ENCODE peak calls at places on chromosomes 1 and 21, in six cellular contexts. Y is GM23248, B is mammary epithelial cell, X is hepatocyte, M is H9, D is HCT116. I is an unnamed sample.

GRCh38 chr1:11649237-11649623 is 5.0 kb downstream of the FBXO2 start:
- DNase-seq in Y (no peak), B (no peak), X (no peak), M (no peak), D (no peak), I (no peak)

GRCh38 chr1:26959722-26960624 is at the start of gene KDF1:
- DNase-seq in Y (peak; percentile 9), B (peak; percentile 87), X (peak; percentile 94), M (peak; percentile 94), D (peak; percentile 61), I (no peak)

GRCh38 chr1:226064168-226064815 is 1.8 kb downstream of the H3-3A start:
- DNase-seq in Y (peak; percentile 53), B (peak; percentile 39), X (no peak), M (no peak), D (no peak), I (peak; percentile 45)

GRCh38 chr1:57232500-57232899 is 191.4 kb downstream of the DAB1 start:
- DNase-seq in Y (peak; percentile 10), B (peak; percentile 12), X (no peak), M (no peak), D (no peak), I (no peak)

GRCh38 chr1:117367769-117368059 is 465 bp downstream of the MAN1A2 start:
- DNase-seq in Y (no peak), B (no peak), X (no peak), M (no peak), D (no peak), I (peak; percentile 55)

GRCh38 chr21:37764696-37765095 is 151.6 kb downstream of the KCNJ6 start:
- DNase-seq in Y (no peak), B (no peak), X (no peak), M (no peak), D (no peak), I (no peak)

GRCh38 chr1:109926662-109927300 is 16.1 kb downstream of the CSF1 start:
- DNase-seq in Y (peak; percentile 86), B (peak; percentile 51), X (no peak), M (peak; percentile 10), D (no peak), I (no peak)

GRCh38 chr1:207825719-207826556 is 74.1 kb downstream of the CD46 start:
- DNase-seq in Y (no peak), B (no peak), X (no peak), M (no peak), D (no peak), I (peak; percentile 54)

GRCh38 chr1:37389327-37389726 is 85.1 kb upstream of the ZC3H12A start:
- DNase-seq in Y (no peak), B (no peak), X (no peak), M (no peak), D (no peak), I (no peak)

GRCh38 chr21:32347887-32348450 is 44.8 kb downstream of the URB1 start:
- DNase-seq in Y (no peak), B (no peak), X (peak; percentile 19), M (no peak), D (no peak), I (no peak)

GRCh38 chr1:24283326-24284155 is 35.6 kb upstream of the GRHL3 start:
- DNase-seq in Y (peak; percentile 82), B (peak; percentile 92), X (peak; percentile 34), M (no peak), D (peak; percentile 56), I (no peak)

GRCh38 chr21:45497846-45498645 is 44.2 kb downstream of the SLC19A1 start:
- DNase-seq in Y (no peak), B (no peak), X (no peak), M (no peak), D (no peak), I (no peak)

GRCh38 chr21:45485686-45486442 is 56.4 kb downstream of the SLC19A1 start:
- DNase-seq in Y (no peak), B (no peak), X (no peak), M (no peak), D (no peak), I (no peak)

GRCh38 chr1:181135815-181136737 is 47.6 kb downstream of the IER5 start:
- DNase-seq in Y (peak; percentile 97), B (peak; percentile 85), X (no peak), M (no peak), D (no peak), I (no peak)

GRCh38 chr1:18641005-18641941 is 10.6 kb downstream of the PAX7 start:
- DNase-seq in Y (no peak), B (no peak), X (no peak), M (no peak), D (no peak), I (no peak)

GRCh38 chr1:244730153-244730933 is 77.4 kb downstream of the DESI2 start:
- DNase-seq in Y (peak; percentile 68), B (peak; percentile 23), X (peak; percentile 59), M (peak; percentile 51), D (no peak), I (peak; percentile 27)

GRCh38 chr1:234565132-234565531 is 44.8 kb downstream of the IRF2BP2 start:
- DNase-seq in Y (peak; percentile 14), B (peak; percentile 19), X (no peak), M (no peak), D (no peak), I (no peak)

GRCh38 chr1:19450811-19451564 is 34.4 kb downstream of the CAPZB start:
- DNase-seq in Y (peak; percentile 97), B (peak; percentile 90), X (peak; percentile 54), M (no peak), D (peak; percentile 37), I (no peak)

GRCh38 chr1:25566730-25567341 is 23.4 kb downstream of the LDLRAP1 start:
- DNase-seq in Y (peak; percentile 94), B (no peak), X (peak; percentile 55), M (peak; percentile 61), D (no peak), I (peak; percentile 87)

GRCh38 chr1:182527680-182528079 is 61.4 kb downstream of the RNASEL start:
- DNase-seq in Y (no peak), B (no peak), X (no peak), M (no peak), D (no peak), I (no peak)

GRCh38 chr1:94623560-94624148 is 82.1 kb upstream of the F3 start:
- DNase-seq in Y (no peak), B (peak; percentile 45), X (no peak), M (no peak), D (no peak), I (no peak)

GRCh38 chr1:181033128-181033798 is 520 bp upstream of the MR1 start:
- DNase-seq in Y (peak; percentile 70), B (peak; percentile 90), X (peak; percentile 31), M (no peak), D (peak; percentile 18), I (peak; percentile 63)

GRCh38 chr1:176720835-176721234 is 257.9 kb downstream of the PAPPA2 start:
- DNase-seq in Y (peak; percentile 12), B (no peak), X (no peak), M (no peak), D (no peak), I (no peak)

GRCh38 chr1:27074175-27074780 is 61.6 kb upstream of the TENT5B start:
- DNase-seq in Y (peak; percentile 47), B (no peak), X (peak; percentile 39), M (no peak), D (no peak), I (no peak)

GRCh38 chr1:61181016-61181560 is 98.7 kb downstream of the NFIA start:
- DNase-seq in Y (no peak), B (no peak), X (no peak), M (no peak), D (no peak), I (no peak)

GRCh38 chr1:92839442-92839841 is 7.6 kb downstream of the RPL5 start:
- DNase-seq in Y (no peak), B (no peak), X (no peak), M (no peak), D (no peak), I (no peak)

GRCh38 chr1:226125097-226125630 is 61.4 kb downstream of the ACBD3 start:
- DNase-seq in Y (peak; percentile 72), B (peak; percentile 72), X (peak; percentile 92), M (peak; percentile 92), D (peak; percentile 74), I (peak; percentile 91)

GRCh38 chr1:246784621-246785535 is 60.7 kb downstream of the SCCPDH start:
- DNase-seq in Y (peak; percentile 76), B (no peak), X (no peak), M (no peak), D (no peak), I (no peak)
- H3K4me2 ChIP-seq in Y (peak overlapping the region; percentile 49), B (no peak overlapping the region), X (no peak overlapping the region), M (no peak overlapping the region), D (no peak overlapping the region), I (peak overlapping the region; percentile 38)

GRCh38 chr21:43880111-43880985 is 15.3 kb downstream of the AGPAT3 start:
- DNase-seq in Y (peak; percentile 68), B (peak; percentile 42), X (no peak), M (no peak), D (peak; percentile 81), I (no peak)

GRCh38 chr21:43881283-43881682 is 16.3 kb downstream of the AGPAT3 start:
- DNase-seq in Y (no peak), B (no peak), X (no peak), M (no peak), D (no peak), I (no peak)

GRCh38 chr21:43881918-43882317 is 16.9 kb downstream of the AGPAT3 start:
- DNase-seq in Y (no peak), B (no peak), X (no peak), M (no peak), D (no peak), I (no peak)

GRCh38 chr21:43877936-43878575 is 13.0 kb downstream of the AGPAT3 start:
- DNase-seq in Y (no peak), B (no peak), X (no peak), M (no peak), D (no peak), I (no peak)

GRCh38 chr21:43879348-43880110 is 14.5 kb downstream of the AGPAT3 start:
- DNase-seq in Y (no peak), B (no peak), X (no peak), M (no peak), D (no peak), I (no peak)
- H4K20me1 ChIP-seq in Y (peaks cover 17% of the 10 kb centered on the region), B (no peaks in the 10 kb centered on the region), X (peaks cover 52% of the 10 kb centered on the region), M (no peaks in the 10 kb centered on the region), D (peaks cover 3% of the 10 kb centered on the region), I (no peaks in the 10 kb centered on the region)

DNA sequence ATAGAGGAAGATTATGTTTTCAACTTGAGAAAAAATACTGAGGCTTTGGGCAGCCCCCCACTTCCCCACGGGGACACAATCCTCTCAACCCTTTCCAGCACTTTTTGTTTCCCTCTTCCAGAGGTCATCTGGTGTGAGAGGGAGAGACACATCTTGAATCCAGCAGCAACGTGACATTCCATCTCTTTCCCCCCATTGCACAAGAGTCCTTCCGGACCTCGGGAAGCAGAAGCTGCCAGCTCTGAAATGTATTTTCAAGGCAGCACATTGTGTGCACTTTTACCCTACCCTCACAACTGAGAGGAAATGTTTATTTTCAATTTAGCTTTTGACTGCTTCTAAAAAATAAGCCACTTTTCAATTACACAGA is 43.0 kb upstream of the FMO2 start:
- DNase-seq in Y (peak; percentile 48), B (no peak), X (no peak), M (no peak), D (no peak), I (no peak)
- H3K4me2 ChIP-seq in Y (peak overlapping the region; percentile 69), B (no peak overlapping the region), X (peak overlapping the region; percentile 49), M (no peak overlapping the region), D (no peak overlapping the region), I (no peak overlapping the region)

DNA sequence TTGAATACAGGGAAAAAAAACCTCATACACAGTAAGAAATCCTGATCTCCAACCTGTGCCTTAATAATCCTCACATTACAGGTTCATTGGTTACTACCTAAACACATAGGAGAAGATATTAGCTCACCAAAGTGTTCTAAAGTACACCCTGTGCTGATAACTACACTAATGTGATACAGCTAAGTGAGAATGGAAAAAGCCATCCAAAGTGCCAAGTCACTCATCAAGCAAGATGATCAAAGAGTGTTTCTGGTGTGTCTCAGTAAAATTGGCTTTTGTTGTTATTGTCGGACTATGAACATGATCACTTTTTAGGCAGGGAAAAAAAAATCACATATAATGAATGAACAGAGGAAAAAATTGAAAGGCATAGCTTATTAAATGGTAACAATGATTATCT is 31.4 kb downstream of the EPS15 start:
- DNase-seq in Y (no peak), B (no peak), X (no peak), M (no peak), D (no peak), I (no peak)
- H4K20me1 ChIP-seq in Y (no peaks in the 10 kb centered on the region), B (no peaks in the 10 kb centered on the region), X (peaks cover 5% of the 10 kb centered on the region), M (no peaks in the 10 kb centered on the region), D (no peaks in the 10 kb centered on the region), I (peaks cover 7% of the 10 kb centered on the region)

I was measured in OCI-LY7.